ENCODE peak calls at places on chromosome X, in four cellular contexts. D is lower leg skin, Y is neural progenitor cell, Q is mesothelial cell of epicardium. O is an unnamed sample.

GRCh38 chrX:17438221-17438620 is 63.2 kb downstream of the NHS start:
- DNase-seq in Y (no peak), D (no peak), Q (no peak), O (no peak)

GRCh38 chrX:1593286-1594271 is 2.2 kb downstream of the AKAP17A start:
- DNase-seq in Q (peak; percentile 31), Y (no peak), D (no peak), O (no peak)

GRCh38 chrX:16885628-16886027 is 15.5 kb upstream of the RBBP7 start:
- DNase-seq in D (no peak), Q (no peak), Y (no peak), O (no peak)

GRCh38 chrX:10393899-10394298 is 226.5 kb downstream of the MID1 start:
- DNase-seq in Y (no peak), Q (no peak), D (no peak), O (no peak)

GRCh38 chrX:46317158-46317557 is 228.1 kb downstream of the ZNF674 start:
- DNase-seq in Y (no peak), D (no peak), Q (no peak), O (no peak)

GRCh38 chrX:56429581-56429980 is 133.8 kb upstream of the UBQLN2 start:
- DNase-seq in D (no peak), Y (peak; percentile 42), Q (no peak), O (no peak)

GRCh38 chrX:73401591-73402266 is 45.1 kb upstream of the CDX4 start:
- DNase-seq in Q (no peak), D (no peak), Y (peak; percentile 67), O (no peak)

GRCh38 chrX:23993012-23993633 is 33.9 kb downstream of the KLHL15 start:
- DNase-seq in Y (no peak), D (no peak), Q (no peak), O (no peak)

GRCh38 chrX:110409925-110410324 is 51.3 kb downstream of the RTL9 start:
- DNase-seq in Q (no peak), Y (no peak), D (no peak), O (no peak)

GRCh38 chrX:150365051-150365952 is 2.2 kb downstream of the MAMLD1 start:
- DNase-seq in D (peak; percentile 40), Y (peak; percentile 85), Q (peak; percentile 68), O (no peak)

GRCh38 chrX:103100484-103100883 is 7.5 kb upstream of the NXF3 start:
- DNase-seq in D (no peak), Y (no peak), Q (no peak), O (no peak)

GRCh38 chrX:13013353-13014110 is 30.9 kb downstream of the FAM9C start:
- DNase-seq in Q (no peak), Y (no peak), D (peak; percentile 34), O (no peak)

GRCh38 chrX:73561791-73562190 is 1.2 kb upstream of the CHIC1 start:
- DNase-seq in Y (no peak), Q (no peak), D (no peak), O (no peak)

GRCh38 chrX:153750126-153750774 is 13.8 kb upstream of the PLXNB3 start:
- DNase-seq in Q (no peak), Y (no peak), D (no peak), O (no peak)

GRCh38 chrX:40326186-40326965 is 228.6 kb upstream of the BCOR start:
- DNase-seq in Q (no peak), Y (no peak), D (no peak), O (no peak)

GRCh38 chrX:150581093-150581775 is 12.8 kb downstream of the MTM1 start:
- DNase-seq in Q (no peak), D (no peak), Y (no peak), O (no peak)

GRCh38 chrX:134006484-134007161 is 21.2 kb upstream of the GPC3 start:
- DNase-seq in D (no peak), Q (no peak), Y (no peak), O (no peak)

GRCh38 chrX:30309139-30309571 is at the start of gene NR0B1:
- DNase-seq in Y (peak; percentile 48), Q (peak; percentile 38), D (no peak), O (no peak)

GRCh38 chrX:140572724-140573123 is 67.9 kb upstream of the SOX3 start:
- DNase-seq in Y (peak; percentile 64), D (no peak), Q (peak; percentile 43), O (no peak)

GRCh38 chrX:154719132-154719675 is 31.7 kb downstream of the GAB3 start:
- DNase-seq in D (no peak), Q (no peak), Y (no peak), O (no peak)

GRCh38 chrX:20067709-20068315 is 48.9 kb downstream of the MAP7D2 start:
- DNase-seq in Y (no peak), D (peak; percentile 56), Q (no peak), O (peak; percentile 45)

GRCh38 chrX:103396660-103397059 is 20.3 kb downstream of the BEX3 start:
- DNase-seq in Y (no peak), D (no peak), Q (no peak), O (no peak)

GRCh38 chrX:50838820-50839600 is 25.0 kb upstream of the SHROOM4 start:
- DNase-seq in Y (no peak), Q (no peak), D (no peak), O (no peak)

GRCh38 chrX:17987783-17988182 is 126.7 kb upstream of the RAI2 start:
- DNase-seq in Y (no peak), D (no peak), Q (no peak), O (no peak)

GRCh38 chrX:54208531-54208930 is 25.5 kb upstream of the FAM120C start:
- DNase-seq in D (no peak), Y (no peak), Q (no peak), O (no peak)

GRCh38 chrX:10576777-10577444 is 43.5 kb downstream of the MID1 start:
- DNase-seq in Q (no peak), Y (no peak), D (no peak), O (no peak)

GRCh38 chrX:153539171-153539978 is 21.9 kb downstream of the ATP2B3 start:
- DNase-seq in D (peak; percentile 22), Y (peak; percentile 81), Q (peak; percentile 77), O (peak; percentile 28)

GRCh38 chrX:56975611-56976010 is 19.7 kb downstream of the SPIN3 start:
- DNase-seq in Q (no peak), D (no peak), Y (peak; percentile 2), O (no peak)

GRCh38 chrX:103310592-103311400 is at the start of gene BEX2:
- DNase-seq in D (peak; percentile 51), Q (peak; percentile 83), Y (peak; percentile 87), O (no peak)

GRCh38 chrX:119685225-119686066 is 7.5 kb downstream of the SEPTIN6 start:
- DNase-seq in Q (no peak), Y (no peak), D (no peak), O (no peak)

GRCh38 chrX:5113128-5113527 is 1115.5 kb downstream of the NLGN4X start:
- DNase-seq in Q (no peak), D (no peak), Y (peak; percentile 30), O (no peak)
- TF ChIP-seq CTCF in Q (peak; percentile 21), D (no peak), Y (peak; percentile 62), O (no peak)

DNA sequence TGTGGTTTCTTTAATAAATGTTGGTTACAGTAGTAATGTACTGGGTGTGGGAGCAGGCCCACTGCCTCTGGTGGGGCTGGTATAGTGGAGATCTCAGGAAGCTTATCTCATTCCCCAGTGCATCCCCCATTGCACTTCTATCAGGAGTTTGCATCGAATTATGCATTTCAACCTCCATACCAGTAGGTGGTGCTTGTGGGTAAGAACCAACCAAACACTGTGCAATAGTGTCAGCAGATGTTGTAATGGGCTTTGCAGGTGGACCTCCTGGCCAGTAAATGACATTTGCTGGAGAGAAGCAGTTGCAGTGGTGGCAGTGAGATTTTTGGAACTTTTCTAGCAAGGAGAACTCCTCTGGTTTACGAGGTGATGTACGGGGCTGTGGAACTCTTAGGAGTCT is 150.6 kb downstream of the POU3F4 start:
- DNase-seq in Y (no peak), Q (no peak), D (no peak), O (no peak)
- TF ChIP-seq CTCF in Y (peak; percentile 21), Q (no peak), D (no peak), O (no peak)

GRCh38 chrX:48083706-48084105 is 12.3 kb upstream of the ZNF630 start:
- DNase-seq in Y (no peak), Q (no peak), D (no peak), O (no peak)
- TF ChIP-seq CTCF in Y (no peak), Q (no peak), D (no peak), O (no peak)

GRCh38 chrX:131704136-131704695 is 160.3 kb downstream of the OR13H1 start:
- DNase-seq in Y (no peak), Q (no peak), D (no peak), O (peak; percentile 99)
- TF ChIP-seq CTCF in Y (no peak), Q (no peak), D (no peak), O (peak; percentile 38)

GRCh38 chrX:136608295-136608933 is 39.5 kb upstream of the CD40LG start:
- DNase-seq in D (peak; percentile 12), Y (peak; percentile 42), Q (no peak), O (no peak)
- TF ChIP-seq CTCF in D (no peak), Y (peak; percentile 53), Q (no peak), O (no peak)

GRCh38 chrX:580020-580419 is 50.6 kb upstream of the SHOX start:
- DNase-seq in Q (no peak), Y (no peak), D (no peak), O (no peak)
- TF ChIP-seq CTCF in Q (no peak), Y (no peak), D (no peak), O (no peak)

DNA sequence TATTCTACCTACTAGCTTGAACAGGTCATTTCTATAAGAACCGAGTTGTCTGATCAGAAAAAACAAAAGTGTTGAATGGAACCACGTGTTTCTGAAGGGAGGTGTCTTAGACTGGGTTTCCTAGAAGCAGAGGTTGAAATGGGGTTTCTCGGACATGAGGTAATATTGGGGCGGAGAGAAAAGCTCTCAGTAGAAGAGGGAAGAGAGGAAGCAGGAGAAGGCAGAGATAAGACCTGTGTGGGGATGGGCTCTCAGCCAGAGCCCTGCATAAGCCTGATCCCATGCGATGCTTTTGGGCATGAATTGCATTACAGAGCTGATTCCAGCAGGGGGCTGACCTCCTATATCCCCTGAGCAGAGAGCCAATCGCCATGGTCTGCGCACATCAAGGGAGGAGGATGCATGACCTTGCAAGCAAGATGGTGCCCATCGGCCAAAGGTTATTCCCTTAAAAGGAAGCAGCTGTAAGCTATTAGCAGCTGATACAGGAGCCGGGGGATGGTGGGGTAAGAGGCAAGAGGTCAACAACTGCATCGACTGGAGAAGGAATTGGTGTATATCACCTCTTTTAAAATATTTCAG is 7.7 kb downstream of the ANOS1 start:
- DNase-seq in D (no peak), Q (no peak), Y (peak; percentile 56), O (no peak)
- TF ChIP-seq CTCF in D (no peak), Q (no peak), Y (peak; percentile 37), O (no peak)